ENCODE peak calls at places on chromosomes 4 and X, in four cellular contexts. One of them, this sample, is unnamed.
A peak's percentile ranks its signal among the peaks of the same experiment; 100 is the strongest.

GRCh38 chr4:123577507-123577906 is 180.9 kb downstream of the SPRY1 start:
- DNase-seq in lower leg skin: no peak
- DNase-seq in CD4-positive, alpha-beta T cell: no peak
- DNase-seq in stimulated activated CD4-positive, alpha-beta T cell treated with anti-CD3 and anti-CD28 coated beads, Interleukin-2, amount 100 ng/mL, for 24 hours: no peak
- DNase-seq in this sample: no peak

GRCh38 chr4:76802546-76803021 is 95.4 kb downstream of the SOWAHB start:
- DNase-seq in lower leg skin: no peak
- DNase-seq in CD4-positive, alpha-beta T cell: no peak
- DNase-seq in stimulated activated CD4-positive, alpha-beta T cell treated with anti-CD3 and anti-CD28 coated beads, Interleukin-2, amount 100 ng/mL, for 24 hours: no peak
- DNase-seq in this sample: no peak

GRCh38 chr4:42397256-42397634 is at the start of gene SHISA3:
- DNase-seq in lower leg skin: no peak
- DNase-seq in CD4-positive, alpha-beta T cell: no peak
- DNase-seq in stimulated activated CD4-positive, alpha-beta T cell treated with anti-CD3 and anti-CD28 coated beads, Interleukin-2, amount 100 ng/mL, for 24 hours: no peak
- DNase-seq in this sample: no peak

GRCh38 chrX:17242470-17242869 is 132.5 kb upstream of the NHS start:
- DNase-seq in lower leg skin: peak; percentile 37
- DNase-seq in CD4-positive, alpha-beta T cell: peak; percentile 1
- DNase-seq in stimulated activated CD4-positive, alpha-beta T cell treated with anti-CD3 and anti-CD28 coated beads, Interleukin-2, amount 100 ng/mL, for 24 hours: peak; percentile 26
- DNase-seq in this sample: peak; percentile 4

GRCh38 chrX:38107028-38107427 is 100.7 kb downstream of the SYTL5 start:
- DNase-seq in lower leg skin: no peak
- DNase-seq in CD4-positive, alpha-beta T cell: no peak
- DNase-seq in stimulated activated CD4-positive, alpha-beta T cell treated with anti-CD3 and anti-CD28 coated beads, Interleukin-2, amount 100 ng/mL, for 24 hours: no peak
- DNase-seq in this sample: no peak

GRCh38 chr4:76457885-76458284 is 22.9 kb downstream of the SHROOM3 start:
- DNase-seq in lower leg skin: no peak
- DNase-seq in CD4-positive, alpha-beta T cell: no peak
- DNase-seq in stimulated activated CD4-positive, alpha-beta T cell treated with anti-CD3 and anti-CD28 coated beads, Interleukin-2, amount 100 ng/mL, for 24 hours: no peak
- DNase-seq in this sample: no peak

GRCh38 chrX:107826286-107827136 is 845 bp downstream of the MID2 start:
- DNase-seq in lower leg skin: no peak
- DNase-seq in CD4-positive, alpha-beta T cell: peak; percentile 5
- DNase-seq in stimulated activated CD4-positive, alpha-beta T cell treated with anti-CD3 and anti-CD28 coated beads, Interleukin-2, amount 100 ng/mL, for 24 hours: peak; percentile 26
- DNase-seq in this sample: peak; percentile 1

GRCh38 chr4:151717271-151717670 is 43.5 kb downstream of the GATB start:
- DNase-seq in lower leg skin: no peak
- DNase-seq in CD4-positive, alpha-beta T cell: no peak
- DNase-seq in stimulated activated CD4-positive, alpha-beta T cell treated with anti-CD3 and anti-CD28 coated beads, Interleukin-2, amount 100 ng/mL, for 24 hours: no peak
- DNase-seq in this sample: no peak

GRCh38 chr4:82786794-82787193 is 11.8 kb downstream of the SCD5 start:
- DNase-seq in lower leg skin: no peak
- DNase-seq in CD4-positive, alpha-beta T cell: no peak
- DNase-seq in stimulated activated CD4-positive, alpha-beta T cell treated with anti-CD3 and anti-CD28 coated beads, Interleukin-2, amount 100 ng/mL, for 24 hours: no peak
- DNase-seq in this sample: no peak

GRCh38 chr4:26238426-26238781 is 82.4 kb upstream of the RBPJ start:
- DNase-seq in lower leg skin: no peak
- DNase-seq in CD4-positive, alpha-beta T cell: no peak
- DNase-seq in stimulated activated CD4-positive, alpha-beta T cell treated with anti-CD3 and anti-CD28 coated beads, Interleukin-2, amount 100 ng/mL, for 24 hours: no peak
- DNase-seq in this sample: no peak

GRCh38 chrX:100083146-100083715 is 326.8 kb downstream of the PCDH19 start:
- DNase-seq in lower leg skin: no peak
- DNase-seq in CD4-positive, alpha-beta T cell: no peak
- DNase-seq in stimulated activated CD4-positive, alpha-beta T cell treated with anti-CD3 and anti-CD28 coated beads, Interleukin-2, amount 100 ng/mL, for 24 hours: no peak
- DNase-seq in this sample: no peak

GRCh38 chrX:54602563-54602962 is 72.5 kb downstream of the GNL3L start:
- DNase-seq in lower leg skin: no peak
- DNase-seq in CD4-positive, alpha-beta T cell: no peak
- DNase-seq in stimulated activated CD4-positive, alpha-beta T cell treated with anti-CD3 and anti-CD28 coated beads, Interleukin-2, amount 100 ng/mL, for 24 hours: no peak
- DNase-seq in this sample: no peak

GRCh38 chrX:106300239-106300638 is 132.1 kb downstream of the PWWP3B start:
- DNase-seq in lower leg skin: no peak
- DNase-seq in CD4-positive, alpha-beta T cell: no peak
- DNase-seq in stimulated activated CD4-positive, alpha-beta T cell treated with anti-CD3 and anti-CD28 coated beads, Interleukin-2, amount 100 ng/mL, for 24 hours: no peak
- DNase-seq in this sample: no peak

GRCh38 chr4:3231431-3231980 is 17.5 kb upstream of the MSANTD1 start:
- DNase-seq in lower leg skin: no peak
- DNase-seq in CD4-positive, alpha-beta T cell: no peak
- DNase-seq in stimulated activated CD4-positive, alpha-beta T cell treated with anti-CD3 and anti-CD28 coated beads, Interleukin-2, amount 100 ng/mL, for 24 hours: no peak
- DNase-seq in this sample: no peak

GRCh38 chr4:181838253-181838652 is 404.9 kb upstream of the TENM3 start:
- DNase-seq in lower leg skin: no peak
- DNase-seq in CD4-positive, alpha-beta T cell: no peak
- DNase-seq in stimulated activated CD4-positive, alpha-beta T cell treated with anti-CD3 and anti-CD28 coated beads, Interleukin-2, amount 100 ng/mL, for 24 hours: no peak
- DNase-seq in this sample: no peak

GRCh38 chrX:63250253-63250868 is 100.8 kb downstream of the SPIN4 start:
- DNase-seq in lower leg skin: peak; percentile 41
- DNase-seq in CD4-positive, alpha-beta T cell: peak; percentile 2
- DNase-seq in stimulated activated CD4-positive, alpha-beta T cell treated with anti-CD3 and anti-CD28 coated beads, Interleukin-2, amount 100 ng/mL, for 24 hours: peak; percentile 17
- DNase-seq in this sample: peak; percentile 45

GRCh38 chr4:33746979-33747378 is 2497.3 kb downstream of the ARAP2 start:
- DNase-seq in lower leg skin: no peak
- DNase-seq in CD4-positive, alpha-beta T cell: no peak
- DNase-seq in stimulated activated CD4-positive, alpha-beta T cell treated with anti-CD3 and anti-CD28 coated beads, Interleukin-2, amount 100 ng/mL, for 24 hours: no peak
- DNase-seq in this sample: no peak

GRCh38 chr4:78149737-78150136 is 92.6 kb downstream of the FRAS1 start:
- DNase-seq in lower leg skin: no peak
- DNase-seq in CD4-positive, alpha-beta T cell: no peak
- DNase-seq in stimulated activated CD4-positive, alpha-beta T cell treated with anti-CD3 and anti-CD28 coated beads, Interleukin-2, amount 100 ng/mL, for 24 hours: no peak
- DNase-seq in this sample: no peak

GRCh38 chrX:39869846-39870601 is 227.7 kb downstream of the BCOR start:
- DNase-seq in lower leg skin: no peak
- DNase-seq in CD4-positive, alpha-beta T cell: peak; percentile 44
- DNase-seq in stimulated activated CD4-positive, alpha-beta T cell treated with anti-CD3 and anti-CD28 coated beads, Interleukin-2, amount 100 ng/mL, for 24 hours: peak; percentile 68
- DNase-seq in this sample: no peak

GRCh38 chrX:110123331-110123782 is 120.4 kb downstream of the TMEM164 start:
- DNase-seq in lower leg skin: no peak
- DNase-seq in CD4-positive, alpha-beta T cell: no peak
- DNase-seq in stimulated activated CD4-positive, alpha-beta T cell treated with anti-CD3 and anti-CD28 coated beads, Interleukin-2, amount 100 ng/mL, for 24 hours: no peak
- DNase-seq in this sample: no peak

GRCh38 chrX:38804481-38805293 is 3.4 kb downstream of the MID1IP1 start:
- DNase-seq in lower leg skin: no peak
- DNase-seq in CD4-positive, alpha-beta T cell: peak; percentile 3
- DNase-seq in stimulated activated CD4-positive, alpha-beta T cell treated with anti-CD3 and anti-CD28 coated beads, Interleukin-2, amount 100 ng/mL, for 24 hours: peak; percentile 32
- DNase-seq in this sample: peak; percentile 8

GRCh38 chr4:17859793-17860406 is 49.1 kb downstream of the NCAPG start:
- DNase-seq in lower leg skin: no peak
- DNase-seq in CD4-positive, alpha-beta T cell: no peak
- DNase-seq in stimulated activated CD4-positive, alpha-beta T cell treated with anti-CD3 and anti-CD28 coated beads, Interleukin-2, amount 100 ng/mL, for 24 hours: no peak
- DNase-seq in this sample: no peak

GRCh38 chrX:13545731-13546130 is 23.7 kb upstream of the EGFL6 start:
- DNase-seq in lower leg skin: no peak
- DNase-seq in CD4-positive, alpha-beta T cell: no peak
- DNase-seq in stimulated activated CD4-positive, alpha-beta T cell treated with anti-CD3 and anti-CD28 coated beads, Interleukin-2, amount 100 ng/mL, for 24 hours: no peak
- DNase-seq in this sample: no peak

GRCh38 chr4:101205878-101206277 is 141.4 kb downstream of the PPP3CA start:
- DNase-seq in lower leg skin: no peak
- DNase-seq in CD4-positive, alpha-beta T cell: peak; percentile 10
- DNase-seq in stimulated activated CD4-positive, alpha-beta T cell treated with anti-CD3 and anti-CD28 coated beads, Interleukin-2, amount 100 ng/mL, for 24 hours: peak; percentile 41
- DNase-seq in this sample: peak; percentile 36

GRCh38 chr4:158775091-158775651 is 6.3 kb downstream of the FNIP2 start:
- DNase-seq in lower leg skin: peak; percentile 37
- DNase-seq in CD4-positive, alpha-beta T cell: no peak
- DNase-seq in stimulated activated CD4-positive, alpha-beta T cell treated with anti-CD3 and anti-CD28 coated beads, Interleukin-2, amount 100 ng/mL, for 24 hours: no peak
- DNase-seq in this sample: no peak

GRCh38 chr4:178090640-178091411 is 648.6 kb upstream of the AGA start:
- DNase-seq in lower leg skin: no peak
- DNase-seq in CD4-positive, alpha-beta T cell: no peak
- DNase-seq in stimulated activated CD4-positive, alpha-beta T cell treated with anti-CD3 and anti-CD28 coated beads, Interleukin-2, amount 100 ng/mL, for 24 hours: no peak
- DNase-seq in this sample: no peak

GRCh38 chrX:70434914-70435586 is 9.6 kb upstream of the DLG3 start:
- DNase-seq in lower leg skin: no peak
- DNase-seq in CD4-positive, alpha-beta T cell: no peak
- DNase-seq in stimulated activated CD4-positive, alpha-beta T cell treated with anti-CD3 and anti-CD28 coated beads, Interleukin-2, amount 100 ng/mL, for 24 hours: no peak
- DNase-seq in this sample: no peak

GRCh38 chr4:173152104-173152503 is 16.5 kb upstream of the GALNT7 start:
- DNase-seq in lower leg skin: no peak
- DNase-seq in CD4-positive, alpha-beta T cell: no peak
- DNase-seq in stimulated activated CD4-positive, alpha-beta T cell treated with anti-CD3 and anti-CD28 coated beads, Interleukin-2, amount 100 ng/mL, for 24 hours: no peak
- DNase-seq in this sample: no peak

GRCh38 chr4:33429971-33430370 is 2709.8 kb downstream of the PCDH7 start:
- DNase-seq in lower leg skin: no peak
- DNase-seq in CD4-positive, alpha-beta T cell: no peak
- DNase-seq in stimulated activated CD4-positive, alpha-beta T cell treated with anti-CD3 and anti-CD28 coated beads, Interleukin-2, amount 100 ng/mL, for 24 hours: no peak
- DNase-seq in this sample: no peak

This sample was measured in stimulated activated naive B cell treated with anti-CD40 and anti-IgM and Interleukin-4, amounts not matched to agents 10 μg/mL and 1 μg/mL and 100 μg/mL, for 72 hours.